ENCODE peak calls at places on chromosome 15, in nine cellular contexts. F is stimulated activated CD8-positive, alpha-beta memory T cell treated with anti-CD3 and anti-CD28 coated beads, Interleukin-7, amount 100 ng/mL, for 24 hours; J is central memory CD8-positive, alpha-beta T cell; Q is progenitor cell of endocrine pancreas; L is T-helper 2 cell; I is coronary artery; C is cardiac muscle cell; A is NCI-H2081; D is NCI-H1105 treated with DMSO at 0.1 percent for 48 hours. U is an unnamed sample.

GRCh38 chr15:48358229-48358641 is 27.0 kb downstream of the DUT start:
- DNase-seq in Q (no peak), J (no peak), L (no peak), A (peak), C (peak), F (no peak), D (peak), I (no peak), U (no peak)

GRCh38 chr15:76337739-76338554 is 1.4 kb downstream of the ISL2 start:
- DNase-seq in F (no peak), Q (peak), I (no peak), L (no peak), C (peak), D (no peak), J (no peak), A (no peak), U (no peak)

GRCh38 chr15:40591310-40591845 is 2.7 kb upstream of the KNL1 start:
- DNase-seq in D (no peak), L (no peak), I (no peak), J (no peak), C (peak), A (no peak), F (no peak), Q (no peak), U (no peak)

GRCh38 chr15:82681371-82681770 is 28.3 kb downstream of the AP3B2 start:
- DNase-seq in D (no peak), A (peak), L (no peak), C (no peak), J (no peak), Q (no peak), F (no peak), I (peak), U (no peak)

GRCh38 chr15:63166219-63166618 is 8.9 kb upstream of the RPS27L start:
- DNase-seq in Q (no peak), D (no peak), I (no peak), A (no peak), F (no peak), C (no peak), L (no peak), J (no peak), U (no peak)

GRCh38 chr15:31471731-31472430 is 145.2 kb downstream of the KLF13 start:
- DNase-seq in I (peak), C (no peak), Q (no peak), F (no peak), J (no peak), D (no peak), A (no peak), L (no peak), U (no peak)

GRCh38 chr15:70152070-70152480 is 54.4 kb upstream of the TLE3 start:
- DNase-seq in I (no peak), F (no peak), C (no peak), A (peak), L (no peak), Q (no peak), D (peak), J (no peak), U (no peak)

GRCh38 chr15:33402640-33403039 is 91.9 kb downstream of the RYR3 start:
- DNase-seq in J (no peak), A (no peak), I (no peak), C (no peak), L (no peak), D (no peak), F (no peak), Q (no peak), U (no peak)

GRCh38 chr15:76343313-76343996 is 6.9 kb downstream of the ISL2 start:
- DNase-seq in I (no peak), D (no peak), C (no peak), A (no peak), Q (no peak), J (no peak), L (no peak), F (no peak), U (no peak)

GRCh38 chr15:85047271-85047948 is 65.8 kb downstream of the PDE8A start:
- DNase-seq in C (peak), L (no peak), F (no peak), D (no peak), A (peak), I (no peak), J (no peak), Q (no peak), U (no peak)

GRCh38 chr15:74657846-74658245 is 38.0 kb downstream of the EDC3 start:
- DNase-seq in A (no peak), L (no peak), C (no peak), D (no peak), F (no peak), I (no peak), J (no peak), Q (no peak), U (no peak)

GRCh38 chr15:78668987-78669386 is 28.0 kb upstream of the CHRNB4 start:
- DNase-seq in J (no peak), A (no peak), D (no peak), F (no peak), C (no peak), L (no peak), Q (no peak), I (no peak), U (no peak)

GRCh38 chr15:44788748-44789147 is 52.4 kb downstream of the TRIM69 start:
- DNase-seq in Q (no peak), F (peak), I (no peak), L (no peak), A (no peak), J (no peak), D (no peak), C (no peak), U (no peak)

GRCh38 chr15:58241872-58242271 is 103.7 kb downstream of the AQP9 start:
- DNase-seq in I (no peak), C (peak), L (no peak), J (no peak), A (no peak), Q (no peak), D (peak), F (no peak), U (no peak)

GRCh38 chr15:50059883-50060282 is 59.1 kb downstream of the ATP8B4 start:
- DNase-seq in L (no peak), C (no peak), Q (no peak), D (no peak), I (no peak), F (no peak), J (no peak), A (no peak), U (no peak)

GRCh38 chr15:33533197-33533596 is 222.4 kb downstream of the RYR3 start:
- DNase-seq in J (no peak), I (no peak), A (no peak), D (no peak), C (no peak), F (no peak), Q (no peak), L (no peak), U (no peak)

GRCh38 chr15:64865998-64866520 is 24.3 kb downstream of the PLEKHO2 start:
- DNase-seq in D (no peak), A (no peak), L (no peak), I (no peak), F (no peak), Q (no peak), J (no peak), C (no peak), U (no peak)

GRCh38 chr15:68781766-68782588 is 38.7 kb downstream of the ANP32A start:
- DNase-seq in C (no peak), Q (no peak), D (no peak), I (peak), F (no peak), J (no peak), L (no peak), A (no peak), U (no peak)

GRCh38 chr15:91142097-91142744 is 42.2 kb downstream of the SV2B start:
- DNase-seq in D (no peak), F (no peak), Q (no peak), J (no peak), C (no peak), L (no peak), I (no peak), A (peak), U (no peak)

GRCh38 chr15:43749690-43750345 is 3.6 kb downstream of the PDIA3 start:
- DNase-seq in F (no peak), J (peak), C (no peak), L (peak), D (no peak), Q (no peak), A (no peak), I (no peak), U (no peak)

GRCh38 chr15:44492040-44492439 is 44.9 kb upstream of the EIF3J start:
- DNase-seq in J (no peak), C (no peak), I (no peak), D (no peak), L (no peak), Q (no peak), A (no peak), F (no peak), U (no peak)

GRCh38 chr15:40870716-40871115 is 3.3 kb downstream of the RHOV start:
- DNase-seq in F (no peak), Q (no peak), J (no peak), A (no peak), L (no peak), C (no peak), I (no peak), D (no peak), U (no peak)

GRCh38 chr15:70473623-70474366 is 289.6 kb downstream of the UACA start:
- DNase-seq in F (no peak), L (no peak), J (no peak), D (peak), C (no peak), A (no peak), I (no peak), Q (no peak), U (no peak)

GRCh38 chr15:85022860-85023403 is 41.3 kb downstream of the PDE8A start:
- DNase-seq in Q (no peak), A (no peak), J (no peak), D (no peak), F (no peak), L (no peak), C (no peak), I (no peak), U (no peak)

GRCh38 chr15:66760968-66761722 is 59.1 kb downstream of the SMAD6 start:
- DNase-seq in C (no peak), F (no peak), Q (no peak), D (no peak), A (no peak), L (no peak), J (no peak), I (no peak), U (no peak)

GRCh38 chr15:60428935-60429334 is 31.1 kb upstream of the ANXA2 start:
- DNase-seq in J (no peak), D (no peak), C (no peak), F (no peak), A (no peak), L (no peak), I (no peak), Q (no peak), U (no peak)

GRCh38 chr15:66936864-66937245 is 128.5 kb upstream of the SMAD3 start:
- DNase-seq in I (no peak), Q (no peak), C (no peak), D (no peak), F (no peak), L (no peak), J (no peak), A (no peak), U (no peak)

GRCh38 chr15:73899197-73900128 is 26.1 kb downstream of the TBC1D21 start:
- DNase-seq in D (no peak), J (no peak), A (no peak), I (peak), F (no peak), Q (no peak), L (no peak), C (peak), U (no peak)